ENCODE peak calls at places on chromosomes 12 and 14, in five cellular contexts. V, H, Z, E and P are unnamed samples. For H3K36me3, the result is how much of the 10 kb centered on the place peaks cover.

GRCh38 chr14:50342211-50343080 is 30.3 kb downstream of the DMAC2L start:
- DNase-seq in V (peak), H (no peak), Z (peak), E (peak), P (peak)

GRCh38 chr12:81015510-81015909 is 62.4 kb upstream of the ACSS3 start:
- DNase-seq in E (no peak), Z (no peak), V (no peak), H (no peak), P (no peak)

GRCh38 chr12:130988261-130989175 is 34.8 kb downstream of the ADGRD1 start:
- DNase-seq in H (no peak), Z (peak), V (no peak), E (peak), P (no peak)

GRCh38 chr14:29274890-29275651 is 508.5 kb downstream of the FOXG1 start:
- DNase-seq in Z (no peak), H (no peak), V (no peak), E (no peak), P (no peak)

GRCh38 chr12:12017798-12018197 is 52.9 kb upstream of the BCL2L14 start:
- DNase-seq in E (no peak), H (no peak), Z (no peak), V (no peak), P (no peak)

GRCh38 chr14:93115920-93116675 is at the start of gene ITPK1:
- DNase-seq in E (peak), Z (no peak), H (no peak), V (peak), P (no peak)

GRCh38 chr12:110379642-110380041 is 23.9 kb downstream of the ANAPC7 start:
- DNase-seq in Z (no peak), V (no peak), E (no peak), H (no peak), P (no peak)

GRCh38 chr14:73059326-73059725 is 992 bp downstream of the RBM25 start:
- DNase-seq in E (no peak), Z (no peak), H (no peak), V (no peak), P (no peak)

GRCh38 chr14:92480856-92481255 is 32.7 kb upstream of the RIN3 start:
- DNase-seq in E (no peak), Z (no peak), V (no peak), H (no peak), P (no peak)

GRCh38 chr14:91300957-91301356 is 56.5 kb upstream of the GPR68 start:
- DNase-seq in E (no peak), V (no peak), Z (no peak), H (no peak), P (no peak)

GRCh38 chr14:89422181-89422951 is 5.3 kb upstream of the FOXN3 start:
- DNase-seq in V (no peak), E (peak), Z (no peak), H (no peak), P (no peak)

GRCh38 chr12:46473634-46474201 is 101.1 kb upstream of the SLC38A2 start:
- DNase-seq in E (peak), H (no peak), Z (peak), V (peak), P (peak)

GRCh38 chr14:77524536-77524935 is 25.9 kb upstream of the ISM2 start:
- DNase-seq in H (no peak), V (no peak), Z (no peak), E (no peak), P (no peak)

GRCh38 chr14:53190938-53191337 is 37.8 kb upstream of the DDHD1 start:
- DNase-seq in E (no peak), H (no peak), V (no peak), Z (no peak), P (no peak)

GRCh38 chr14:105865266-105865903 is 339.0 kb downstream of the TMEM121 start:
- DNase-seq in E (peak), V (peak), Z (no peak), H (peak), P (no peak)

GRCh38 chr12:57897296-57897974 is 43.9 kb upstream of the ATP23 start:
- DNase-seq in H (no peak), E (no peak), Z (no peak), V (no peak), P (no peak)

GRCh38 chr12:110339184-110339952 is 58.3 kb downstream of the ATP2A2 start:
- DNase-seq in E (no peak), H (no peak), V (no peak), Z (no peak), P (no peak)

GRCh38 chr14:94051115-94051514 is 25.0 kb downstream of the OTUB2 start:
- DNase-seq in H (peak), Z (peak), E (peak), V (peak), P (no peak)

GRCh38 chr12:106195638-106196037 is 52.2 kb downstream of the CKAP4 start:
- DNase-seq in E (peak), V (peak), H (peak), Z (peak), P (peak)

GRCh38 chr12:57242329-57242690 is 8.7 kb downstream of the STAC3 start:
- DNase-seq in E (peak), V (peak), H (no peak), Z (no peak), P (no peak)

GRCh38 chr12:54411398-54412241 is 7.4 kb downstream of the ITGA5 start:
- DNase-seq in Z (peak), E (peak), H (no peak), V (peak), P (peak)

GRCh38 chr12:55736780-55737580 is 5.9 kb upstream of the GDF11 start:
- DNase-seq in Z (no peak), V (peak), E (peak), H (peak), P (peak)

GRCh38 chr12:132747896-132748295 is 13.7 kb downstream of the ANKLE2 start:
- DNase-seq in V (no peak), Z (no peak), H (no peak), E (no peak), P (no peak)
- H3K36me3 ChIP-seq in V (under half), Z (half or more), H (under half), E (half or more), P (half or more)

GRCh38 chr14:69398818-69399210 is 322 bp downstream of the SLC39A9 start:
- DNase-seq in V (no peak), Z (no peak), H (no peak), E (no peak), P (no peak)

GRCh38 chr14:69399750-69400149 is 1.3 kb downstream of the SLC39A9 start:
- DNase-seq in E (no peak), V (no peak), H (no peak), Z (no peak), P (no peak)

GRCh38 chr14:69398053-69398817 is at the start of the genes ERH and SLC39A9:
- DNase-seq in H (peak), Z (peak), E (peak), V (peak), P (peak)

GRCh38 chr14:69395929-69396328 is 2.2 kb downstream of the ERH start:
- DNase-seq in E (no peak), H (no peak), Z (no peak), V (no peak), P (no peak)

GRCh38 chr14:69400154-69400553 is 1.7 kb downstream of the SLC39A9 start:
- DNase-seq in Z (no peak), H (no peak), E (no peak), V (no peak), P (no peak)
- H3K4me3 ChIP-seq in Z (peak), H (no peak), E (no peak), V (peak), P (peak)

GRCh38 chr14:100348779-100349708 is 25.9 kb downstream of the SLC25A47 start:
- DNase-seq in Z (no peak), E (no peak), H (no peak), V (no peak), P (no peak)
- H3K36me3 ChIP-seq in Z (half or more), E (under half), H (under half), V (under half), P (half or more)

GRCh38 chr14:36784541-36784940 is 122.9 kb downstream of the PAX9 start:
- DNase-seq in Z (no peak), V (no peak), E (no peak), H (no peak), P (no peak)
- H3K4me3 ChIP-seq in Z (no peak), V (no peak), E (no peak), H (no peak), P (no peak)

GRCh38 chr12:10695852-10696251 is 22.0 kb upstream of the STYK1 start:
- DNase-seq in E (no peak), Z (no peak), V (no peak), H (no peak), P (no peak)

GRCh38 chr12:10701843-10702242 is 21.3 kb downstream of the YBX3 start:
- DNase-seq in V (no peak), H (no peak), E (no peak), Z (no peak), P (no peak)

GRCh38 chr12:10701226-10701681 is 21.9 kb downstream of the YBX3 start:
- DNase-seq in V (no peak), H (no peak), Z (no peak), E (no peak), P (no peak)

GRCh38 chr12:10697872-10698271 is 24.0 kb upstream of the STYK1 start:
- DNase-seq in E (no peak), V (no peak), H (no peak), Z (no peak), P (no peak)
- H3K36me3 ChIP-seq in E (under half), V (under half), H (under half), Z (half or more), P (under half)